ENCODE peak calls at places on chromosomes 5 and 9, in six cellular contexts. B is brain microvascular endothelial cell, Y is WERI-Rb-1, E is mammary epithelial cell, N is fibroblast of lung, V is ovary. A is an unnamed sample.

GRCh38 chr5:76175051-76175666 is 92.0 kb downstream of the SV2C start:
- DNase-seq in B (peak), Y (peak), E (peak), N (peak), V (no peak), A (peak)

GRCh38 chr5:139241139-139241538 is 43.0 kb upstream of the SIL1 start:
- DNase-seq in B (no peak), Y (peak), E (no peak), N (no peak), V (no peak), A (no peak)

GRCh38 chr9:120886490-120886967 is 9.5 kb upstream of the PHF19 start:
- DNase-seq in B (peak), Y (no peak), E (peak), N (peak), V (no peak), A (no peak)

GRCh38 chr9:117293199-117294114 is 121.4 kb downstream of the ASTN2 start:
- DNase-seq in B (no peak), Y (no peak), E (no peak), N (no peak), V (no peak), A (no peak)

GRCh38 chr5:56002303-56002702 is 7.5 kb upstream of the IL6ST start:
- DNase-seq in B (no peak), Y (no peak), E (no peak), N (no peak), V (no peak), A (no peak)

GRCh38 chr5:136769900-136770684 is 404.7 kb upstream of the TRPC7 start:
- DNase-seq in B (peak), Y (peak), E (peak), N (peak), V (no peak), A (peak)

GRCh38 chr5:151684690-151685361 is 1.9 kb downstream of the SPARC start:
- DNase-seq in B (peak), Y (no peak), E (peak), N (peak), V (peak), A (peak)

GRCh38 chr5:128927644-128928043 is 37.6 kb upstream of the SLC27A6 start:
- DNase-seq in B (no peak), Y (no peak), E (no peak), N (no peak), V (no peak), A (no peak)

GRCh38 chr5:34474573-34475021 is 181.5 kb upstream of the RAI14 start:
- DNase-seq in B (peak), Y (peak), E (peak), N (peak), V (no peak), A (peak)

GRCh38 chr5:59236996-59237395 is 654.1 kb downstream of the RAB3C start:
- DNase-seq in B (peak), Y (no peak), E (no peak), N (peak), V (no peak), A (no peak)

GRCh38 chr5:151141535-151141934 is 16.0 kb downstream of the ANXA6 start:
- DNase-seq in B (peak), Y (no peak), E (peak), N (no peak), V (peak), A (peak)

GRCh38 chr9:127981559-127982121 is 851 bp upstream of the EEIG1 start:
- DNase-seq in B (no peak), Y (no peak), E (no peak), N (no peak), V (peak), A (no peak)

GRCh38 chr9:121824651-121825480 is 173.4 kb downstream of the DAB2IP start:
- DNase-seq in B (no peak), Y (no peak), E (no peak), N (no peak), V (no peak), A (peak)

GRCh38 chr5:88688981-88689661 is 193.9 kb downstream of the MEF2C start:
- DNase-seq in B (no peak), Y (no peak), E (no peak), N (no peak), V (no peak), A (peak)

GRCh38 chr9:16092627-16093091 is 539.8 kb downstream of the CCDC171 start:
- DNase-seq in B (no peak), Y (no peak), E (no peak), N (no peak), V (no peak), A (no peak)

GRCh38 chr5:5699062-5699461 is 276.6 kb downstream of the ICE1 start:
- DNase-seq in B (no peak), Y (peak), E (no peak), N (no peak), V (no peak), A (peak)

GRCh38 chr5:68961762-68962161 is 132.1 kb upstream of the SLC30A5 start:
- DNase-seq in B (no peak), Y (no peak), E (no peak), N (no peak), V (no peak), A (no peak)

GRCh38 chr9:37408933-37409710 is 13.4 kb upstream of the GRHPR start:
- DNase-seq in B (no peak), Y (no peak), E (no peak), N (no peak), V (no peak), A (no peak)

GRCh38 chr5:143401846-143402463 is 1.5 kb downstream of the NR3C1 start:
- DNase-seq in B (no peak), Y (no peak), E (peak), N (peak), V (no peak), A (no peak)

GRCh38 chr5:173618927-173619519 is 2.6 kb upstream of the BOD1 start:
- DNase-seq in B (peak), Y (peak), E (peak), N (peak), V (no peak), A (peak)

GRCh38 chr9:117448066-117448465 is 33.2 kb upstream of the ASTN2 start:
- DNase-seq in B (no peak), Y (no peak), E (no peak), N (no peak), V (no peak), A (peak)

GRCh38 chr9:126721531-126722098 is 83.2 kb upstream of the ZBTB43 start:
- DNase-seq in B (no peak), Y (no peak), E (no peak), N (no peak), V (no peak), A (no peak)

GRCh38 chr9:126723807-126724172 is 81.0 kb upstream of the ZBTB43 start:
- DNase-seq in B (peak), Y (no peak), E (no peak), N (no peak), V (no peak), A (peak)

GRCh38 chr9:126724226-126724625 is 80.6 kb upstream of the ZBTB43 start:
- DNase-seq in B (no peak), Y (no peak), E (no peak), N (no peak), V (no peak), A (no peak)

GRCh38 chr9:126722252-126722921 is 82.5 kb upstream of the ZBTB43 start:
- DNase-seq in B (peak), Y (peak), E (peak), N (peak), V (no peak), A (peak)

DNA sequence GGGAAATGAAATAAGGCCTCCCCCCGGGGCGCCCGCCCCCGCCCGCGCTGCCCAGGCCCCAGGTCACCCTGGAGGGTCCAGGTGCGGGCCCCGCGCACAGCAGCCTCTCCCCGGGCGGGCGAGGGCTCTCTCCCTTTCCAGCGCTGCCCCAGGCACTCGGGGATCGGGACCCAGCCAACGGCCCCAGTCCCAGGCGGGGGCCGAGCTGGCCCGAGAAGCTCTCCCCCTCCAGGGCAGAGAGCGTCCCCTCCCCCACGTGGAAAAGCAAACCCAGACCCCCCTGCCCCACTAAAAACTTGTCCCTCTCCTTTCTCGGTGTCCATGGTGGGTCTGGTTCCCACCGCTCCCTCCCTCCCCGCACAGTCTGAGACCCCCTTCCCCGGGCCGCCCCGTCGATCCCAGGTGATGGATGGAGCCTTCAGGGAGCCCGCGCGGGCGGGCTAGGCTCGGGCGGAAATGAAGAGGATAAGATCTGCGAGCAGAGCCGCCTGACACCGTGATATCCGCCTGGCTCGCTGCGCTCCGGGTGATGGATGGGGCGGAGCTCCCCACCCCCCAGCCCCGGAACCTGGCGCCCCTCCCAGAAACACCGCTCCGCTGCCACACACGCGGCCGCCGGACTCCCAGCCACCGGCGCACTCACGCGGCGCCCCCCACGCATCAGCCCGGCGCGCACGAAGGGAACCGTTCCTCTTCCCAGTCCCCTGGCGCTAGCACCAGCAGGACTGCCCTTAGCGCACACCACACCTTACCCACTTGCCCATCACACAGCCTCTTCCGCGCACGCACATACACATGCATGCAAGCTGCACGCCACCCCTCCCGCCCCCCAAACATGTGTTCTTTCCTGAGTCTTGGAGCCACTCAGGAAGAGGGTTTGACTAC is 81.7 kb upstream of the ZBTB43 start:
- DNase-seq in B (no peak), Y (peak), E (no peak), N (no peak), V (no peak), A (peak)
- H3K4me3 ChIP-seq in B (peak), Y (peak), E (peak), N (no peak), V (peak), A (peak)

DNA sequence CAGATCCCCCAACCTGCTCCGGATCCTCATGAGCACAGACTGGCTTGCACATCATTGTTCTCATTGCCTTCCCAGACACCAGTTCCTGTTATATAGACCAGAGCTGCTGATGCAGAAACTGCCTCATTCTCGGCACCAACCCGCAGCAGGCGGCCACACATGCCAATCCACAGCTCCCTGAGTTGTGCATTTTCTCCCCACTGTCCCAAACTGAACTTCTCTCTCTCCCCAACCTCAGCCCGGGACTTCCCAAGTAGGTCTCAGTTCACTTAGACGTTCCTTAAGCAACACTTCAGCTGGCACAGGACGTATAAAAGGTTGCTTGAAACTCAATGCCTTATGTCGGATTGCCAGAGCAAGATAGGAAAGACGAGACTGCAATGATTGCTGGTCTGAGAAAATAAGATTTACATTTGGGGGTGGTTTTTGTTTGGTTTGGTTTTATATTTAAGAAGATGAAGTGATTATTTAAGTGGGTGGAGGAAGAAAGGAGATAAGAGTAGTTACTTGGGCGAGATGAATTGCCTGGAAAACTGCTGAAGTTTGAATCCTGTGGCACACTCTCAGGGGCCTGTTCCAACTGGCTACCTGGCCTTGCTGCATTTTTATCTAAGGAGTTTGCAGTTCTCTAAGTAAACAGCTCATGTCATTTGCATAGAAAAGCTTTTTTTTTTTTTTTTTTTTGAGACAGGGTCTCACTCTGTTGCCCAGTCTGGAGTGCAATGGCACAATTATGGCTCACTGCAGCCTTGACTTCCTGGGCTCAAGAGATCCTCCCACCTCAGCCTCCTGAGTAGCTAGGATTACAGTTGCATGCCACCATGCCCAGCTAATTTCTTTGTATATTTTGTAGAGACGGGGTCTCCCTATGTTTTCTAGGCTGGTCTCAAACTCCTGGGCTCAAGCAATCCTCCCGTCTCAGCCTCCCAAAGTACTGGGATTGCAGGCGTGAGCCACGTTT is 155.4 kb downstream of the GOLPH3 start:
- DNase-seq in B (no peak), Y (no peak), E (no peak), N (peak), V (no peak), A (no peak)
- H3K4me3 ChIP-seq in B (no peak), Y (no peak), E (no peak), N (no peak), V (no peak), A (no peak)

GRCh38 chr5:147452137-147452838 is 57.6 kb downstream of the DPYSL3 start:
- DNase-seq in B (no peak), Y (peak), E (no peak), N (no peak), V (no peak), A (peak)
- H3K4me3 ChIP-seq in B (peak), Y (peak), E (no peak), N (peak), V (peak), A (peak)

DNA sequence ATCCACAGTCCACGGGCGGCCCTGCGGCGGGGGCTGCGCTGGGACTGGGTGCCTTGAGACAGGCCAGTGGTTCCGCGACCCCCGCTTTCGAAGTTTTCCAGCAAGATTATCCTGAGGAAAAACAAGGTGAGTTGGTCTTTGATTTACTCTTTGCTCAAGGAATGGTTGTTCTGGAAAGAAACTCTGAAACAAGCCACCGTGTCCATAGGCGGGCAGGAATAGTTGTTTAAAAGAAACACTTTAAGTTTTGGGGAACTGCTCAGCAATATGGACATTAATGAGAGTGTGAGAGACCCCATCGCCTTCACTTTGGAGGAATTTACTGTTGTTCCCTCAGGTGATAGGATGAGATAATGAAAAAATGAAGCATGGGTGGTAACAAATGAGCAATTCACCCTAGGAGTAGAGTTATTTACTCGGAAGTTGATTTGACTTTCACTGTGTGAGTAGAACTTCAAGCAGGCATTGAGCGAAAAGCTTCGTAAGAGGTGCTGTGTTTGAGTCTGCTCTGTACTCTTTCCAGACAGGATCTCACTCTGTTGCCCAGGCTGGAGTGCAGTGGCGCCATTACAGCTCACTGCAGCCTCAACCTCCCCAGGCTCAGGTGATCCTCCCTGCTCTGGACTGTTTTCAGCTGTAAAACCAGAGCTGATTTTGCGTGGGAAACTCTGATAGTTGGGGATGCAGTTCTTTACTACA is 1.1 kb downstream of the DMRTA1 start:
- DNase-seq in B (no peak), Y (no peak), E (no peak), N (no peak), V (no peak), A (peak)
- H3K4me3 ChIP-seq in B (peak), Y (peak), E (peak), N (peak), V (peak), A (peak)

GRCh38 chr5:93305984-93306383 is 275.0 kb downstream of the NR2F1-AS1 start:
- DNase-seq in B (no peak), Y (no peak), E (peak), N (no peak), V (no peak), A (no peak)
- H3K4me3 ChIP-seq in B (peak), Y (no peak), E (no peak), N (no peak), V (no peak), A (peak)

DNA sequence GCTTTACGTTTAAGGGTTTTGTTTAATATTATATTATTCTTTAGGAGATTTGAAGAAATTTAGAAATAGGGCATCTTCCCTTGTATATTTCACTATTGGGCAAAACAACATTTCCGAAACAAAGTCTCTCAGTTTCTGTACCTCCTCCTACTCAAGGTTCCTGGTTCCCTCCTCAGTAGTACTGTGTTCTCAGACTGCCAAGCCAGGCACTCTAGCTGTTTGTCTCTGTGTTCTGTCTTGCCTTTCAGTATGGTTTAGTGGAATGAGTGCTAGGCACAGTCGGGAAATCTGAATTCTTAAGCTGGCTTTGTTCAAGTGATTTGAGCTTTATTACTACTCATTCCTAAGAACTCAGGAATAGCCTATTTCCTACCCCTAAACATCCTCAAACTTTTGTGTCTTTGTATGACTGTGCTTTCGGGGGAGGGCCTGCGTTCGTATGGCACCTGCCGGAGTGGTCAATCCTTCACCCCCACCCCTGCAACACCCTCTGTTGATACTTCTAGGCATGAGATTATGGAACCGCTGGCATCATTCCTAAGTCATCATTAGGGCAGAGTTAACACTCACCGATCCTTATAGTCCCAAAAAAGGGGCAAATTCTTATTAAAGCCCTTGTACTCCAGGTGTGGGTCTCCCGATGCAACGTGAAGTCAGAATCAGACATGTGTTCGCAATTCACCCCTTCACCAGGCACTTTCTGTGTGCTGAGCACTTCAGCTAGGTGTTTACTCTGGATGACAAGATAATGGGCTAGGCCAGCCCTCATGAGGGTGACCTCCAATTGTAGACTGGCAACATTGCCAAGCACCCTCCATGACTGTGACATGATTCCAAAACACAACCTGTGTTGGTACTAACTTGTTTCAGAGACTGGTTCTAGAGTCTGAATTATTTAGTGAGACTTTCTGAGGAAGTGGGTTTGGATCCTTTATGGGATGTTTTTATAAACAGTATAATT is 24.5 kb downstream of the SNX18 start:
- DNase-seq in B (no peak), Y (no peak), E (no peak), N (no peak), V (no peak), A (no peak)
- H3K4me3 ChIP-seq in B (no peak), Y (no peak), E (no peak), N (no peak), V (no peak), A (no peak)

DNA sequence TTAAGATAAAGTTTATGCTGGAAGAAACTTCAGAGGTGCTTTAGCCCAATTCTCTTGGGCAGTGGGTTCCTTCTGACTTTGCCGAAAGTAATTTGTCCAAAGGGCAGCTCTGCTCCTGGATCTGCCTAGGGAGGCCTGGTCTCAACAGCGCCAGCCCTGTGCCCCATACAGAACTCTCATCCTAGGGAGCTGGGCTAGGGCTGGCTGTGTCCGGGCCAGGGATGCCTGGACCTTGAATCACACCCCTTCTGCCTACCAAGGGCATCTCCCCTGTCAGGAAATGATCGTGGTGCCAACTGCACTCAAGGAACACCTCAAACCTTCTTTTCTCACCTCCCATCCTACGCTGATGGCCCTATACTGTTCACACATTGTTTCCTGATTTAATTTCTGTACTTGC is 37.3 kb upstream of the NFIB start:
- DNase-seq in B (no peak), Y (no peak), E (peak), N (no peak), V (no peak), A (peak)
- H3K4me3 ChIP-seq in B (no peak), Y (no peak), E (no peak), N (no peak), V (no peak), A (no peak)

A was measured in H7.